ENCODE peak calls at places on chromosomes 12 and 14, in eight cellular contexts. Y is testis, T is right lobe of liver, X is neural progenitor cell, P is adrenal gland, K is tibial nerve, Z is AG04450, V is A549. H is an unnamed sample.
A peak's percentile ranks its signal among the peaks of the same experiment; 100 is the strongest.

GRCh38 chr14:70776197-70776596 is 33.1 kb downstream of the MAP3K9 start:
- DNase-seq in P (no peak), T (no peak), X (no peak), Y (no peak), Z (no peak), V (no peak), K (no peak), H (no peak)

GRCh38 chr12:79559591-79559990 is 131.2 kb downstream of the PAWR start:
- DNase-seq in Y (no peak), Z (no peak), T (no peak), V (no peak), X (no peak), K (no peak), P (no peak), H (no peak)

GRCh38 chr14:73712540-73713141 is 1.5 kb downstream of the PNMA1 start:
- DNase-seq in K (no peak), X (peak; percentile 67), V (no peak), Y (peak; percentile 48), T (no peak), P (no peak), Z (no peak), H (peak; percentile 28)

GRCh38 chr12:107404981-107405380 is 280.6 kb upstream of the PWP1 start:
- DNase-seq in V (peak; percentile 40), K (no peak), T (peak; percentile 24), P (no peak), X (peak; percentile 59), Y (peak; percentile 41), Z (no peak), H (peak; percentile 26)

GRCh38 chr12:53726342-53726741 is 910 bp downstream of the CALCOCO1 start:
- DNase-seq in P (no peak), T (no peak), Z (no peak), K (no peak), X (no peak), Y (no peak), V (no peak), H (no peak)

GRCh38 chr12:116927244-116927940 is 16.6 kb downstream of the FBXW8 start:
- DNase-seq in V (no peak), Z (no peak), P (no peak), T (no peak), K (no peak), Y (no peak), X (no peak), H (no peak)

GRCh38 chr12:5377997-5378596 is 53.8 kb upstream of the NTF3 start:
- DNase-seq in Y (no peak), K (no peak), Z (no peak), X (no peak), V (no peak), T (no peak), P (no peak), H (no peak)

GRCh38 chr12:67940780-67941243 is 48.4 kb upstream of the IFNG-AS1 start:
- DNase-seq in K (no peak), Z (peak; percentile 2), T (no peak), X (no peak), P (no peak), V (no peak), Y (no peak), H (peak; percentile 18)

GRCh38 chr14:55832122-55832911 is 252.3 kb downstream of the KTN1 start:
- DNase-seq in T (no peak), Z (peak; percentile 11), V (peak; percentile 61), Y (no peak), K (no peak), P (no peak), X (no peak), H (peak; percentile 58)

GRCh38 chr12:52523825-52524224 is 3.6 kb upstream of the KRT5 start:
- DNase-seq in Z (no peak), K (no peak), P (no peak), T (no peak), X (no peak), V (no peak), Y (no peak), H (peak; percentile 62)

GRCh38 chr12:5865397-5865796 is 79.7 kb downstream of the ANO2 start:
- DNase-seq in K (no peak), X (no peak), T (no peak), Z (no peak), Y (no peak), V (no peak), P (no peak), H (no peak)

GRCh38 chr12:60194682-60195081 is 598.9 kb downstream of the SLC16A7 start:
- DNase-seq in X (no peak), T (no peak), P (no peak), V (no peak), Z (no peak), Y (no peak), K (no peak), H (peak; percentile 8)

GRCh38 chr14:95834491-95834890 is 42.1 kb upstream of the TUNAR start:
- DNase-seq in P (no peak), K (no peak), V (no peak), Y (no peak), Z (no peak), T (no peak), X (no peak), H (no peak)

GRCh38 chr14:95452176-95452889 is 64.1 kb downstream of the SYNE3 start:
- DNase-seq in Z (no peak), V (peak; percentile 60), X (peak; percentile 35), P (no peak), K (no peak), T (no peak), Y (no peak), H (no peak)

GRCh38 chr12:124434364-124434763 is 133.0 kb downstream of the NCOR2 start:
- DNase-seq in Z (no peak), X (peak; percentile 76), P (no peak), K (no peak), V (no peak), T (no peak), Y (no peak), H (no peak)

GRCh38 chr12:13390381-13390856 is 193.9 kb downstream of the EMP1 start:
- DNase-seq in Z (no peak), X (no peak), T (peak; percentile 94), P (peak; percentile 96), Y (peak; percentile 85), V (peak; percentile 76), K (peak; percentile 38), H (peak; percentile 83)

GRCh38 chr12:124953689-124954405 is 35.1 kb downstream of the DHX37 start:
- DNase-seq in P (no peak), Z (no peak), T (no peak), V (no peak), K (no peak), X (no peak), Y (no peak), H (no peak)

GRCh38 chr14:106883218-106883692 is 1356.9 kb downstream of the TMEM121 start:
- DNase-seq in Y (peak; percentile 89), P (no peak), V (no peak), K (no peak), T (peak; percentile 30), Z (no peak), X (no peak), H (no peak)

GRCh38 chr14:96136361-96136760 is 68.3 kb upstream of the BDKRB2 start:
- DNase-seq in Y (no peak), P (no peak), V (no peak), X (no peak), Z (no peak), K (no peak), T (no peak), H (peak; percentile 55)

GRCh38 chr14:58919262-58919661 is 269.2 kb upstream of the DAAM1 start:
- DNase-seq in X (peak; percentile 27), V (no peak), P (no peak), T (no peak), Y (no peak), Z (no peak), K (no peak), H (no peak)

GRCh38 chr12:47742253-47742825 is 16.3 kb downstream of the RAPGEF3 start:
- DNase-seq in Y (peak; percentile 74), T (peak; percentile 53), X (peak; percentile 36), K (no peak), Z (no peak), P (peak; percentile 50), V (peak; percentile 63), H (peak; percentile 46)

GRCh38 chr12:94731733-94732360 is 81.5 kb upstream of the TMCC3 start:
- DNase-seq in K (no peak), Y (no peak), V (no peak), P (no peak), T (no peak), Z (no peak), X (peak; percentile 82), H (peak; percentile 26)

GRCh38 chr14:97077253-97077653 is 280.1 kb downstream of the VRK1 start:
- DNase-seq in T (peak; percentile 44), Y (peak; percentile 31), Z (no peak), V (no peak), P (peak; percentile 58), X (peak; percentile 53), K (peak; percentile 16), H (peak; percentile 77)

GRCh38 chr12:57280234-57281062 is 29.5 kb upstream of the STAC3 start:
- DNase-seq in Y (no peak), X (no peak), K (no peak), T (peak; percentile 61), P (peak; percentile 78), V (peak; percentile 78), Z (peak; percentile 91), H (peak; percentile 86)
- H3K27ac ChIP-seq in Y (no peak overlapping the region), X (no peak overlapping the region), K (no peak overlapping the region), T (peak overlapping the region; percentile 10), P (no peak overlapping the region), V (peak overlapping the region; percentile 73), Z (peak overlapping the region; percentile 74), H (peak overlapping the region; percentile 88)

GRCh38 chr12:25884024-25884919 is 74.2 kb upstream of the RASSF8 start:
- DNase-seq in P (no peak), V (no peak), T (peak; percentile 18), Z (no peak), K (no peak), X (no peak), Y (no peak), H (no peak)
- H3K27ac ChIP-seq in P (no peak overlapping the region), V (no peak overlapping the region), T (no peak overlapping the region), Z (no peak overlapping the region), K (no peak overlapping the region), X (no peak overlapping the region), Y (no peak overlapping the region), H (no peak overlapping the region)

DNA sequence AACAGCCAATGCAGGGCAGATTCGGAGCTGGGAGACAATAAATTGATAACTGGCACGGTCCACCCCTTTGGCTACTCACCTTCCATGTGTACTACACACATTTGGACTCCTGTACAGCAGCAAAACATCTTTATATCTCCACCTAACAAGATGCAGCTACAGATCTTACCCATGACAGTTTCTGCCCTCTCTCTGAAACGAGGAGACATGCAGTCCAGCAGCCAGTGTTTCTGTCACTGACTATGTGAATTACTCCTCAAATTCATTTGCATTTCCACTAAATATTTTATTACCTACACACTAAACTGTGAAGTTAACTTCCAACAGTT is 58.7 kb upstream of the BEGAIN start:
- DNase-seq in Y (no peak), V (no peak), P (no peak), X (no peak), T (no peak), K (no peak), Z (no peak), H (no peak)
- H3K27ac ChIP-seq in Y (no peak overlapping the region), V (no peak overlapping the region), P (no peak overlapping the region), X (no peak overlapping the region), T (no peak overlapping the region), K (no peak overlapping the region), Z (no peak overlapping the region), H (no peak overlapping the region)

DNA sequence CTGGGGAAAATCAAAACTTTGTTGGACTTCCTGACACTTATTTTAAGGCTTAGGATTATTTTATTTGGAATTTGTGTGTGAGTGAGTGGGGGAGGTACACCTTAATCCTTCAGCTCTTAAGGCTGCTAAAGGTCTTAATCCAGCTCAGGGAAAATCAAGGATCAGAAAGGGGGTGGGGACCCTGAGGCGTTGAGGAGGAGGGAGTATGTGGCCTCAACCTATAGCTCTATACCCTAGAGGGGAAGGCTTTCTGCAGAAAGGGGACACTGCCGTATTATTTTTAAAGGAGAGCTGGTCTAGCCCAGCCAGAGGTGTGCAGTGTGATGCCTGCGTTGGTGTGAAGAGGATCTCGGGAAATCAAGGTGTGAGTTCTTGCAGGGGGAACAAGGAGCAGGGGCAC is 20.0 kb downstream of the IRF2BPL start:
- DNase-seq in K (no peak), V (no peak), P (no peak), Z (no peak), T (no peak), Y (no peak), X (peak; percentile 23), H (no peak)
- H3K27ac ChIP-seq in K (no peak overlapping the region), V (no peak overlapping the region), P (no peak overlapping the region), Z (no peak overlapping the region), T (peak overlapping the region; percentile 95), Y (no peak overlapping the region), X (no peak overlapping the region), H (peak overlapping the region; percentile 81)

H was measured in RWPE1.